ENCODE peak calls at places on chromosome 10, in seven cellular contexts. E, G, P, Y, J, H and R are unnamed samples.

GRCh38 chr10:89814278-89814677 is 112.9 kb downstream of the KIF20B start:
- DNase-seq in H (no peak), Y (no peak), G (no peak), E (no peak), P (no peak), J (no peak), R (no peak)

GRCh38 chr10:116868722-116869121 is 19.4 kb downstream of the ENO4 start:
- DNase-seq in G (no peak), E (no peak), H (no peak), P (no peak), Y (no peak), J (no peak), R (no peak)

GRCh38 chr10:113978802-113979201 is 64.9 kb upstream of the ADRB1 start:
- DNase-seq in E (no peak), G (no peak), Y (no peak), J (no peak), P (no peak), H (peak), R (no peak)

GRCh38 chr10:88879754-88880286 is at the start of gene STAMBPL1:
- DNase-seq in E (no peak), J (peak), P (no peak), Y (no peak), G (peak), H (no peak), R (peak)

GRCh38 chr10:103295391-103296044 is 18.6 kb downstream of the INA start:
- DNase-seq in J (no peak), E (peak), H (no peak), G (no peak), Y (no peak), P (no peak), R (peak)

GRCh38 chr10:58830748-58831147 is 318.1 kb downstream of the BICC1 start:
- DNase-seq in J (no peak), Y (no peak), G (no peak), H (no peak), P (no peak), E (no peak), R (no peak)

GRCh38 chr10:28494420-28494819 is 38.5 kb upstream of the WAC start:
- DNase-seq in P (no peak), G (no peak), E (no peak), Y (no peak), J (no peak), H (no peak), R (no peak)

GRCh38 chr10:24816997-24817396 is 93.3 kb upstream of the ARHGAP21 start:
- DNase-seq in H (no peak), G (no peak), E (no peak), Y (no peak), J (no peak), P (no peak), R (no peak)

GRCh38 chr10:75211007-75211735 is 575 bp downstream of the VDAC2 start:
- DNase-seq in P (no peak), J (no peak), G (peak), Y (no peak), E (peak), H (no peak), R (peak)

GRCh38 chr10:95789928-95790327 is 34.0 kb downstream of the ENTPD1 start:
- DNase-seq in Y (no peak), E (no peak), J (no peak), H (no peak), P (no peak), G (no peak), R (peak)

GRCh38 chr10:17454181-17454800 is at the start of gene ST8SIA6:
- DNase-seq in P (peak), J (peak), H (peak), E (no peak), Y (peak), G (peak), R (peak)

GRCh38 chr10:70272925-70273316 is 10.9 kb downstream of the NPFFR1 start:
- DNase-seq in E (peak), G (no peak), J (no peak), H (no peak), P (peak), Y (no peak), R (peak)

GRCh38 chr10:129864082-129864481 is 100.0 kb downstream of the EBF3 start:
- DNase-seq in J (no peak), H (no peak), E (no peak), Y (no peak), G (no peak), P (no peak), R (no peak)

GRCh38 chr10:28716748-28717147 is 39.4 kb downstream of the BAMBI start:
- DNase-seq in J (no peak), H (no peak), Y (no peak), E (no peak), G (no peak), P (no peak), R (no peak)

GRCh38 chr10:6643962-6644361 is 63.9 kb upstream of the PRKCQ start:
- DNase-seq in Y (no peak), E (peak), G (no peak), P (no peak), J (no peak), H (no peak), R (no peak)

GRCh38 chr10:12180221-12180974 is 15.3 kb downstream of the NUDT5 start:
- DNase-seq in J (no peak), H (no peak), P (no peak), Y (no peak), G (no peak), E (peak), R (no peak)

GRCh38 chr10:132606536-132607316 is 69.1 kb downstream of the INPP5A start:
- DNase-seq in E (no peak), P (no peak), J (no peak), H (peak), Y (peak), G (no peak), R (no peak)

GRCh38 chr10:14379556-14380330 is 49.0 kb upstream of the FRMD4A start:
- DNase-seq in H (no peak), Y (no peak), J (no peak), P (no peak), E (no peak), G (no peak), R (no peak)

GRCh38 chr10:103053659-103054581 is 135.8 kb downstream of the CNNM2 start:
- DNase-seq in P (peak), J (peak), E (peak), G (peak), Y (peak), H (peak), R (peak)

GRCh38 chr10:42885491-42886270 is 103.1 kb downstream of the BMS1 start:
- DNase-seq in Y (no peak), J (no peak), G (no peak), H (no peak), E (no peak), P (no peak), R (no peak)

GRCh38 chr10:56240471-56240870 is 120.6 kb downstream of the ZWINT start:
- DNase-seq in J (no peak), H (no peak), P (no peak), G (no peak), Y (no peak), E (no peak), R (no peak)

GRCh38 chr10:31707578-31708411 is 220.8 kb downstream of the ARHGAP12 start:
- DNase-seq in J (no peak), G (no peak), P (peak), H (peak), Y (no peak), E (peak), R (peak)

GRCh38 chr10:131438665-131439064 is 127.1 kb upstream of the TCERG1L start:
- DNase-seq in P (no peak), Y (no peak), E (no peak), J (no peak), H (no peak), G (no peak), R (no peak)

GRCh38 chr10:89032141-89032814 is 41.7 kb downstream of the FAS start:
- DNase-seq in P (peak), G (no peak), Y (no peak), J (peak), H (no peak), E (peak), R (peak)

GRCh38 chr10:74585231-74586087 is 240.9 kb upstream of the KAT6B start:
- DNase-seq in J (peak), E (no peak), H (no peak), G (peak), P (peak), Y (no peak), R (peak)

GRCh38 chr10:132443605-132443997 is 46.6 kb downstream of the PWWP2B start:
- DNase-seq in E (peak), P (no peak), J (no peak), Y (no peak), G (peak), H (no peak), R (peak)

GRCh38 chr10:116001266-116001857 is 271.6 kb downstream of the GFRA1 start:
- DNase-seq in H (peak), G (no peak), E (no peak), P (no peak), Y (peak), J (peak), R (no peak)

GRCh38 chr10:127415901-127416630 is 133.0 kb upstream of the NPS start:
- DNase-seq in E (no peak), Y (no peak), J (no peak), H (no peak), G (no peak), P (no peak), R (no peak)

GRCh38 chr10:104022020-104022419 is 55.1 kb downstream of the SLK start:
- DNase-seq in J (no peak), H (no peak), P (no peak), Y (no peak), G (no peak), E (no peak), R (no peak)

GRCh38 chr10:42976353-42977031 is 100.4 kb upstream of the RET start:
- DNase-seq in G (no peak), J (no peak), E (no peak), Y (peak), P (no peak), H (no peak), R (no peak)

GRCh38 chr10:6504296-6504695 is 75.8 kb downstream of the PRKCQ start:
- DNase-seq in J (no peak), G (no peak), H (no peak), P (no peak), E (no peak), Y (no peak), R (peak)

GRCh38 chr10:103284170-103284569 is 7.2 kb downstream of the INA start:
- DNase-seq in P (no peak), Y (no peak), J (no peak), G (no peak), H (no peak), E (peak), R (peak)

GRCh38 chr10:34262965-34263364 is 552.1 kb downstream of the PARD3 start:
- DNase-seq in Y (no peak), H (no peak), J (no peak), P (no peak), E (no peak), G (no peak), R (no peak)
- TF ChIP-seq CTCF in Y (no peak), H (no peak), J (no peak), P (no peak), E (no peak), G (no peak), R (no peak)

GRCh38 chr10:44628921-44629320 is 244.0 kb upstream of the CXCL12 start:
- DNase-seq in J (no peak), Y (no peak), H (no peak), E (peak), P (no peak), G (no peak), R (peak)

DNA sequence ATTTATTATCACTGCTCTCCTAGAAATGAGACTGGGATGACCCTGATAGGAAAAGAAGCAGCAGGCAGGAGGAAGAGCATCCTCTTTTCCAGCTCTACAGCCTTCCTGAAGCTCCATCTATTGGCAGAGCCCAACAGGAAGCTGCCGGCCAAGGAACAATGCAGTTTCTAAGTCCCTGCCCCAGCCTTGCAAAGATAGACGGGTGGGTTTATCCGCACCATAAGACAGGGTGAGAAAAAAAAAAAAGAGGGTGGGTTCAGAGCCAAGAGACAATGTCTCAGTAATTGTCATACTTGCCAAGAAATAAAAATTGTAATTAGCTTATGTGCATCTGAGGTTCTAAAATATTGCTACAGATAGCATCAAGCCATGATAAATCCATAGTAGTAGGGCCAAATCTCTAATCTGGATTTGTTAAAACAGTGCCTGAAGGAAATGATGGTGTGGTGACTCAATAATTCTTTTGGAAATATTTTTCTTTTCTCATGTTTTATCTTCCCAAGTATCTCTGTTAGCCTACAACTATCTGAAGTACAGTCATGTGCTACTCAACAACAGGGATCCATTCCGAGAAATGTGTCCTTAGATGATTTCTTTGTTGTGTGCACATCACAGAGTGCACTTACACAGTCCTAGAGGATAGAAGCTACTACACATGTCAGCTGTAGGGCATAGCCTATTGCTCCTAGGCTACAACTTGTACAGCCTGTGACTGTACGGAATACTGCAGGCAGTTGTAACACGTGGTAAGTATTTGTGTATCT is 242.9 kb upstream of the CXCL12 start:
- DNase-seq in P (no peak), J (no peak), H (no peak), G (no peak), E (no peak), Y (no peak), R (peak)
- TF ChIP-seq CTCF in P (no peak), J (no peak), H (no peak), G (no peak), E (no peak), Y (no peak), R (no peak)

DNA sequence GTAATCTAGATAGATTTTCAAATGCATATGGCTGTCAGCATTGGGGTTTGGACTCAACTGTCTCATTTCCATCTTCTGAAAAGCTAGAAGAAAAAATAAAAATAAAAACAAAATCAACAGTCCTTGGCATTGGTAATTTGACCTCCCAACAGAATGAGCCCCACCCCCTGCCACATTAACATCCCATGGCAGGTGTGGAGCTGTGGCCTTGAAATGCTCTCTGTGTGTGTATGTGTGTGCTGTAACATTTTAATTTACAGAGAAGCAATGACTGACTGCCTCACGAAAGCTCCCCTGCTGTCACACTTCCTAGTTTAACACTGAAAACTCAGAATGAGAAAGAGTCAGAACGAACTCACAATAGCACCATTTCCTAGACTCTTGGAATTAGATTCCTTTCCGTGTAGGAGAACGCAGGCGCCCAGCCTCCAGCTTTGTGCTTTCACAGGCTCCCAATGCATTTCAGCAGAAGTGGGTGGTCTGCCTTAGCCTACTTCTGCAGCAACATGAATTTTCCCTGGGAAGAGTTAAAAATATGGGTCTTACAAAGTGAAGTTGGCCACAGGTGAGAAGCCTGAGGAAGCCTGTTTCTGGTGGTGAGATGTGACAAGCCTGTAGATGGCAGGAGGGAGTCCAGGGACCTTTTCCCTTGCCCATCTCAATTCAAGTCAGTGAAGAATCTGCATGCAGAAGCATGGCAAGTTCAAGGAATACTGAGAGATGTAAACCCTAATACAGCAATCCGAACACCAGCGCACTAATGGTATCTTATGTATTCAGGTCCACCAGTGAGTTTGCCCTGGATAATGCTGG is 73.9 kb downstream of the RHOBTB1 start:
- DNase-seq in H (no peak), G (no peak), J (no peak), Y (no peak), E (peak), P (no peak), R (no peak)
- TF ChIP-seq CTCF in H (no peak), G (no peak), J (no peak), Y (peak), E (peak), P (peak), R (no peak)

GRCh38 chr10:97939446-97939990 is 89.9 kb downstream of the GOLGA7B start:
- DNase-seq in E (peak), Y (no peak), G (no peak), J (no peak), P (no peak), H (no peak), R (no peak)

GRCh38 chr10:97937928-97938327 is 88.3 kb downstream of the GOLGA7B start:
- DNase-seq in J (no peak), E (no peak), H (no peak), P (no peak), G (no peak), Y (no peak), R (no peak)

GRCh38 chr10:97944772-97945171 is 85.6 kb downstream of the CRTAC1 start:
- DNase-seq in H (no peak), Y (no peak), G (no peak), P (no peak), J (no peak), E (no peak), R (no peak)

GRCh38 chr10:97940534-97940933 is 89.9 kb downstream of the CRTAC1 start:
- DNase-seq in E (no peak), Y (no peak), P (no peak), J (no peak), H (no peak), G (no peak), R (no peak)

DNA sequence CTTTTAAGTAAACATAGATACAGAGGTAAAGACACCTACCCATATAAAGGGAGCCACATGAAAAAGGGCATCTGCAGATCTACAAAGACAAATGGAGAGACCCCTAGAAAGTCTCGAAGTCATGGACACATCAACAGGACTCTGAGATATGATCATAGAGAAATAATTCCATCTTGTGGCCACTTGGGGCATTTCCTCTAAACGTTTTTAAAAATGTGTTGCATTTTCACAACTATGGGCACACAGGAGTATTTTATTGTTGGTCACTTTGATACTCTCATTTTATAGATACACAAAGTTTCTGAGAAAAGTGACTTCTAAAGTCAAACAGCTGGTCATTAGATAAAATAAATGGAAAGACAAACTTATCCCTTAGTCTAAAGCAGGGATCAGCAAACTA is 87.1 kb downstream of the CRTAC1 start:
- DNase-seq in Y (no peak), H (no peak), J (no peak), P (no peak), E (no peak), G (no peak), R (no peak)
- TF ChIP-seq CTCF in Y (no peak), H (no peak), J (no peak), P (no peak), E (no peak), G (no peak), R (no peak)

GRCh38 chr10:73252445-73253225 is at the start of gene MRPS16:
- DNase-seq in H (peak), Y (peak), G (peak), J (peak), E (peak), P (peak), R (peak)

GRCh38 chr10:73251683-73252444 is 580 bp downstream of the MRPS16 start:
- DNase-seq in P (peak), J (no peak), Y (no peak), H (no peak), E (no peak), G (no peak), R (peak)

GRCh38 chr10:73248259-73248724 is 1.2 kb upstream of the DNAJC9 start:
- DNase-seq in J (no peak), E (no peak), Y (no peak), H (no peak), P (no peak), G (no peak), R (no peak)

GRCh38 chr10:73247509-73248258 is 629 bp upstream of the DNAJC9 start:
- DNase-seq in J (no peak), G (no peak), Y (no peak), P (peak), E (no peak), H (no peak), R (no peak)

GRCh38 chr10:73253226-73253557 is 748 bp upstream of the MRPS16 start:
- DNase-seq in J (no peak), E (peak), G (no peak), Y (no peak), H (no peak), P (no peak), R (no peak)
- TF ChIP-seq CTCF in J (no peak), E (peak), G (no peak), Y (no peak), H (no peak), P (no peak), R (no peak)

GRCh38 chr10:124636271-124636993 is 107.7 kb downstream of the FAM53B start:
- DNase-seq in Y (no peak), G (peak), J (no peak), P (no peak), E (no peak), H (no peak), R (no peak)
- TF ChIP-seq CTCF in Y (no peak), G (peak), J (no peak), P (no peak), E (no peak), H (no peak), R (no peak)

DNA sequence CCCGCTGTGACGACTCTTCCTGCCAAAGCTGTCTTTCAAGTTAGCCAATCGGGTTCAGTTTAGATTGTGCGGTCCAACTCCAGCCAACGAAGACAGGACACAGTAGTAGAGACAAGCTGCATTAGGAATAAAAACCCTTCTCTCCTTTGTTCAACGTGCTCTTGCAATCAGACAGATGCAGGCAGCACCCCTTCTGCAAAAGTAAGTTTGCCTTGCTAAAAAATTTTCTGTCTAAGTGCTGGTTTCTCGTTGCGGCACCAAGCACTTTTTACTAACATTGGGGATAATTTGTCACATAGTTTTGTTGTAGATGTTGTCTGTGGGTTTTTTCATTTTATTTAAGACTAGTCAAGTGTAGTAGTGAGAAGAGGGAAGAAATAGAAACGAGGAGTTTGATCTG is 58.1 kb downstream of the MINPP1 start:
- DNase-seq in P (no peak), E (no peak), H (no peak), Y (no peak), G (no peak), J (no peak), R (no peak)
- TF ChIP-seq CTCF in P (no peak), E (no peak), H (no peak), Y (no peak), G (no peak), J (no peak), R (no peak)